ENCODE peak calls at places on chromosomes 2 and 18, in five cellular contexts. V is cardiac fibroblast; N is pancreas; F is neural progenitor cell; T is CD8-positive, alpha-beta T cell. X is an unnamed sample.

GRCh38 chr2:26982102-26982742 is 11.8 kb downstream of the MAPRE3 start:
- DNase-seq in V (peak), N (peak), F (peak), T (no peak), X (peak)

GRCh38 chr2:40511661-40512213 is 59.8 kb upstream of the SLC8A1 start:
- DNase-seq in V (peak), N (no peak), F (no peak), T (no peak), X (no peak)

GRCh38 chr2:240566203-240567136 is 1.8 kb upstream of the RNPEPL1 start:
- DNase-seq in V (peak), N (peak), F (peak), T (peak), X (peak)

GRCh38 chr2:224031358-224031970 is 7.6 kb downstream of the SERPINE2 start:
- DNase-seq in V (no peak), N (no peak), F (no peak), T (no peak), X (peak)

GRCh38 chr2:201890447-201890846 is 84.1 kb downstream of the CDK15 start:
- DNase-seq in V (no peak), N (no peak), F (no peak), T (no peak), X (no peak)

GRCh38 chr2:178819147-178819875 is 12.1 kb upstream of the TTN start:
- DNase-seq in V (no peak), N (no peak), F (no peak), T (no peak), X (no peak)

GRCh38 chr2:98445167-98445522 is 487 bp downstream of the INPP4A start:
- DNase-seq in V (peak), N (peak), F (no peak), T (no peak), X (no peak)

GRCh38 chr2:133841905-133842304 is 273.6 kb upstream of the NCKAP5 start:
- DNase-seq in V (peak), N (no peak), F (no peak), T (no peak), X (no peak)

GRCh38 chr2:1715184-1716012 is 28.9 kb downstream of the PXDN start:
- DNase-seq in V (peak), N (no peak), F (no peak), T (no peak), X (no peak)

GRCh38 chr2:118223487-118224136 is 135.3 kb downstream of the INSIG2 start:
- DNase-seq in V (no peak), N (no peak), F (peak), T (no peak), X (peak)

GRCh38 chr2:148065936-148066335 is 45.0 kb downstream of the MBD5 start:
- DNase-seq in V (no peak), N (no peak), F (no peak), T (no peak), X (no peak)

GRCh38 chr2:22002066-22002465 is 878.3 kb downstream of the TDRD15 start:
- DNase-seq in V (no peak), N (no peak), F (no peak), T (no peak), X (no peak)

GRCh38 chr2:31703253-31703652 is 122.5 kb upstream of the SRD5A2 start:
- DNase-seq in V (no peak), N (no peak), F (no peak), T (no peak), X (no peak)

GRCh38 chr2:175807031-175807873 is 194.8 kb downstream of the LNPK start:
- DNase-seq in V (peak), N (no peak), F (no peak), T (no peak), X (no peak)

GRCh38 chr2:54468643-54469042 is 12.5 kb downstream of the SPTBN1 start:
- DNase-seq in V (peak), N (no peak), F (no peak), T (no peak), X (no peak)

GRCh38 chr18:2969695-2970094 is 43.2 kb downstream of the LPIN2 start:
- DNase-seq in V (no peak), N (no peak), F (no peak), T (no peak), X (no peak)

GRCh38 chr18:2968559-2968958 is 44.4 kb downstream of the LPIN2 start:
- DNase-seq in V (no peak), N (no peak), F (no peak), T (no peak), X (no peak)

GRCh38 chr18:2970344-2970743 is 42.6 kb downstream of the LPIN2 start:
- DNase-seq in V (no peak), N (no peak), F (no peak), T (no peak), X (no peak)

GRCh38 chr18:2971741-2972552 is 41.0 kb downstream of the LPIN2 start:
- DNase-seq in V (no peak), N (no peak), F (no peak), T (peak), X (peak)

GRCh38 chr18:2970762-2971659 is 41.9 kb downstream of the LPIN2 start:
- DNase-seq in V (no peak), N (no peak), F (no peak), T (no peak), X (peak)
- H3K4me3 ChIP-seq in V (no peak), N (no peak), F (no peak), T (peak), X (peak)

GRCh38 chr18:48236822-48237221 is 172.4 kb downstream of the ZBTB7C start:
- DNase-seq in V (peak), N (no peak), F (no peak), T (no peak), X (no peak)

GRCh38 chr18:48238636-48239035 is 170.5 kb downstream of the ZBTB7C start:
- DNase-seq in V (no peak), N (no peak), F (no peak), T (no peak), X (no peak)

DNA sequence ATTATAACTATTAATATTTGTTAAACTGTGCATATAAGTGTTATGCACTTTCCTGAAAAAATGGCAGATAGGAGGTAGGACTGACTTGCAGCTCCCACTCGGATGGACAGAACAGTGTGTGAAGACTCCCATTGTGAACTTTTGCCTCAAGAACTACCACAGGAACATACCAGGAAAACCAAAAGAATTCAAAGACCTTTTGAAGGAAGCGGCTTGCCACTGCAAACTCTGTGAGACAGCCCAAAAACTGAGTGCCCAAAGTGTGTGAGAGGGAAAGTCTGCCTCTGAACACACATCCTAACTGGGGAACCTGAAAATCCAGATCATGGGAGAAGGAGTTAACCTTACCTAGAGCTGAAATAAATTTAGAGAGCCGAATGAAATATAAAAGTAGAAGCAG is 171.0 kb downstream of the ZBTB7C start:
- DNase-seq in V (peak), N (no peak), F (no peak), T (no peak), X (no peak)
- TF ChIP-seq CTCF in V (no peak), N (no peak), F (no peak), T (no peak), X (no peak)

GRCh38 chr2:143934913-143935310 is 585.0 kb downstream of the ZEB2 start:
- DNase-seq in V (no peak), N (no peak), F (no peak), T (no peak), X (no peak)

GRCh38 chr2:143939976-143940375 is 579.9 kb downstream of the ZEB2 start:
- DNase-seq in V (peak), N (no peak), F (peak), T (no peak), X (no peak)

GRCh38 chr2:143940720-143941119 is 579.2 kb downstream of the ZEB2 start:
- DNase-seq in V (no peak), N (no peak), F (no peak), T (no peak), X (no peak)

GRCh38 chr2:143936758-143937562 is 583.0 kb downstream of the ZEB2 start:
- DNase-seq in V (peak), N (peak), F (peak), T (no peak), X (peak)

GRCh38 chr2:143937563-143938346 is 582.2 kb downstream of the ZEB2 start:
- DNase-seq in V (peak), N (no peak), F (no peak), T (no peak), X (no peak)
- H3K4me3 ChIP-seq in V (peak), N (peak), F (peak), T (no peak), X (peak)

GRCh38 chr2:199710551-199710950 is 140.4 kb downstream of the FTCDNL1 start:
- DNase-seq in V (no peak), N (no peak), F (no peak), T (no peak), X (no peak)

GRCh38 chr2:199705538-199705937 is 145.5 kb downstream of the FTCDNL1 start:
- DNase-seq in V (no peak), N (no peak), F (no peak), T (no peak), X (no peak)

GRCh38 chr2:199707584-199708185 is 143.3 kb downstream of the FTCDNL1 start:
- DNase-seq in V (no peak), N (no peak), F (no peak), T (no peak), X (no peak)

GRCh38 chr2:199703199-199703598 is 147.8 kb downstream of the FTCDNL1 start:
- DNase-seq in V (no peak), N (no peak), F (no peak), T (no peak), X (no peak)

GRCh38 chr2:199704358-199705238 is 146.4 kb downstream of the FTCDNL1 start:
- DNase-seq in V (peak), N (no peak), F (peak), T (no peak), X (peak)
- TF ChIP-seq CTCF in V (peak), N (peak), F (peak), T (no peak), X (peak)

X was measured in GM12865.